ENCODE peak calls at places on chromosomes 13 and 19, in four cellular contexts. O is tibial nerve, A is HepG2, C is H1. X is an unnamed sample.

GRCh38 chr13:76828316-76828741 is 57.9 kb downstream of the KCTD12 start:
- DNase-seq in O (no peak), A (no peak), C (no peak), X (no peak)

GRCh38 chr13:87656311-87656710 is 14.9 kb upstream of the SLITRK5 start:
- DNase-seq in O (no peak), A (no peak), C (no peak), X (no peak)

GRCh38 chr19:47049307-47049700 is 880 bp upstream of the TMEM160 start:
- DNase-seq in O (no peak), A (no peak), C (no peak), X (no peak)

GRCh38 chr13:109517516-109517915 is 268.9 kb downstream of the IRS2 start:
- DNase-seq in O (no peak), A (no peak), C (no peak), X (no peak)

GRCh38 chr19:8065489-8066261 is 13.1 kb downstream of the CCL25 start:
- DNase-seq in O (no peak), A (no peak), C (no peak), X (no peak)

GRCh38 chr13:50801087-50801931 is 42.2 kb downstream of the DLEU7 start:
- DNase-seq in O (no peak), A (peak; percentile 57), C (peak; percentile 77), X (peak; percentile 24)

GRCh38 chr19:1247747-1248453 is 483 bp upstream of the MIDN start:
- DNase-seq in O (no peak), A (peak; percentile 46), C (peak; percentile 91), X (peak; percentile 77)

GRCh38 chr13:47639716-47640447 is 361.2 kb downstream of the SUCLA2 start:
- DNase-seq in O (no peak), A (no peak), C (no peak), X (no peak)

GRCh38 chr13:109162248-109163051 is 533.0 kb downstream of the MYO16 start:
- DNase-seq in O (no peak), A (no peak), C (no peak), X (no peak)

GRCh38 chr13:114319441-114319871 is 5.2 kb downstream of the CHAMP1 start:
- DNase-seq in O (no peak), A (no peak), C (no peak), X (no peak)

GRCh38 chr13:53338760-53339159 is 310.1 kb downstream of the OLFM4 start:
- DNase-seq in O (no peak), A (no peak), C (no peak), X (no peak)

GRCh38 chr19:24054044-24054935 is 32.7 kb upstream of the ZNF254 start:
- DNase-seq in O (no peak), A (peak; percentile 66), C (no peak), X (no peak)

GRCh38 chr13:50140742-50141659 is 125.8 kb downstream of the KCNRG start:
- DNase-seq in O (no peak), A (no peak), C (no peak), X (no peak)

GRCh38 chr19:39130337-39131254 is 5.0 kb downstream of the PAK4 start:
- DNase-seq in O (no peak), A (no peak), C (no peak), X (no peak)

GRCh38 chr13:44575035-44575434 is 1.1 kb downstream of the TSC22D1 start:
- DNase-seq in O (no peak), A (no peak), C (no peak), X (no peak)

GRCh38 chr13:113448545-113448884 is 4.8 kb downstream of the ADPRHL1 start:
- DNase-seq in O (no peak), A (peak; percentile 29), C (no peak), X (no peak)

GRCh38 chr13:110920038-110920437 is 5.2 kb upstream of the ANKRD10 start:
- DNase-seq in O (no peak), A (no peak), C (no peak), X (no peak)

GRCh38 chr19:46303702-46304397 is 7.0 kb downstream of the HIF3A start:
- DNase-seq in O (no peak), A (no peak), C (peak; percentile 99), X (peak; percentile 82)

GRCh38 chr13:65913173-65913572 is 1317.0 kb downstream of the PCDH9 start:
- DNase-seq in O (no peak), A (no peak), C (no peak), X (no peak)

GRCh38 chr13:50592412-50593145 is 250.9 kb downstream of the DLEU7 start:
- DNase-seq in O (no peak), A (no peak), C (no peak), X (no peak)

GRCh38 chr13:41411536-41411935 is 45.8 kb upstream of the RGCC start:
- DNase-seq in O (no peak), A (peak; percentile 62), C (no peak), X (no peak)

GRCh38 chr19:19447536-19448237 is 42.2 kb downstream of the GATAD2A start:
- DNase-seq in O (no peak), A (no peak), C (no peak), X (no peak)

GRCh38 chr19:18287836-18288772 is 6.7 kb upstream of the JUND start:
- DNase-seq in O (no peak), A (no peak), C (peak; percentile 86), X (peak; percentile 50)

GRCh38 chr19:48363500-48363809 is 285 bp downstream of the TMEM143 start:
- DNase-seq in O (no peak), A (no peak), C (no peak), X (no peak)

GRCh38 chr13:29165840-29166239 is 345.7 kb downstream of the MTUS2 start:
- DNase-seq in O (no peak), A (no peak), C (no peak), X (no peak)

GRCh38 chr13:29457299-29457698 is 138.2 kb downstream of the SLC7A1 start:
- DNase-seq in O (no peak), A (no peak), C (no peak), X (no peak)

GRCh38 chr19:52524086-52524485 is 3.4 kb upstream of the ZNF808 start:
- DNase-seq in O (no peak), A (no peak), C (no peak), X (no peak)

GRCh38 chr19:8655340-8655709 is 24.9 kb downstream of the NFILZ start:
- DNase-seq in O (no peak), A (no peak), C (no peak), X (no peak)

GRCh38 chr19:47032171-47032811 is 12.7 kb downstream of the NPAS1 start:
- DNase-seq in O (no peak), A (no peak), C (peak; percentile 90), X (no peak)

GRCh38 chr19:15398501-15399233 is 19.1 kb upstream of the AKAP8 start:
- DNase-seq in O (no peak), A (no peak), C (no peak), X (no peak)

GRCh38 chr13:48429886-48430285 is 17.0 kb upstream of the LPAR6 start:
- DNase-seq in O (no peak), A (no peak), C (no peak), X (no peak)

DNA sequence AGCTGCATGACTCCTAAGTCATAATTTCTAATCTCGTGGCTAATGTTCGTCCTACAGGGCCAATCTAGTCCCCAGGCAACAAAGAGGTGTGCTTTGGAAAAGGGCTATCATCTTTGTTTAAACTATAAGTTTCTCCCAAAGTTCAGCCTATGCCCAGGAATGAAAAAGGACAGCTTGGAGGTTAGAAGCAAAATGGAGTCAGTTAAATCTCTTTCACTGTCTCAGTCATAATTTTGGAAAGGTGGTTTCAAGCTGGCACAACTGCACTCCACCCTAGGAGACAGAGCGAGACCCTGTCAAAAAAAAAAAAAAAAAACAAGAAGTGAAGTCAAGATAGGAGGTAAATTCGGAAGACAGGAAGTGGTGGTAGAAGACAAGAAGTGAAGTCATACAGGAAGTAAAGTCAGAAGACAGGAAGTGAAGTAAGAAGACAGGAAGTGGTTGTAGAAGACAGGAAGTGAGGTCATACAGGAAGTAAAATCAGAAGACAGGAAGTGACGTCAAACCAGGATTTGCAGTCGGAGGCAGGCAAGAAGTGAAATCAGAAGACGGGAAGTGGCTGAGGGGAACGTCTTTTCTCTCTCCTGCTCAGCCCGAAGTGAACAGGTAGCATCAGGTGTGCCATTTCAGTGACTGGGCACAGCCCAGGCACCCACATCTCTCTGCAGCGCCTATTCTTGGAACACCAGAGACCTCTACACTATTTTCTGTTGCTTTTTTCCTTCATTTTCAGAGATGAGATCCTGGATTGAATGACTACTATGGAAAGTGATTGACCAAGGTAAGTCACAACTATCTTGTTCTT is 32.2 kb downstream of the GP6 start:
- DNase-seq in O (no peak), A (peak; percentile 12), C (no peak), X (no peak)
- TF ChIP-seq POLR2A in O (no peak), A (no peak), C (no peak), X (no peak)

DNA sequence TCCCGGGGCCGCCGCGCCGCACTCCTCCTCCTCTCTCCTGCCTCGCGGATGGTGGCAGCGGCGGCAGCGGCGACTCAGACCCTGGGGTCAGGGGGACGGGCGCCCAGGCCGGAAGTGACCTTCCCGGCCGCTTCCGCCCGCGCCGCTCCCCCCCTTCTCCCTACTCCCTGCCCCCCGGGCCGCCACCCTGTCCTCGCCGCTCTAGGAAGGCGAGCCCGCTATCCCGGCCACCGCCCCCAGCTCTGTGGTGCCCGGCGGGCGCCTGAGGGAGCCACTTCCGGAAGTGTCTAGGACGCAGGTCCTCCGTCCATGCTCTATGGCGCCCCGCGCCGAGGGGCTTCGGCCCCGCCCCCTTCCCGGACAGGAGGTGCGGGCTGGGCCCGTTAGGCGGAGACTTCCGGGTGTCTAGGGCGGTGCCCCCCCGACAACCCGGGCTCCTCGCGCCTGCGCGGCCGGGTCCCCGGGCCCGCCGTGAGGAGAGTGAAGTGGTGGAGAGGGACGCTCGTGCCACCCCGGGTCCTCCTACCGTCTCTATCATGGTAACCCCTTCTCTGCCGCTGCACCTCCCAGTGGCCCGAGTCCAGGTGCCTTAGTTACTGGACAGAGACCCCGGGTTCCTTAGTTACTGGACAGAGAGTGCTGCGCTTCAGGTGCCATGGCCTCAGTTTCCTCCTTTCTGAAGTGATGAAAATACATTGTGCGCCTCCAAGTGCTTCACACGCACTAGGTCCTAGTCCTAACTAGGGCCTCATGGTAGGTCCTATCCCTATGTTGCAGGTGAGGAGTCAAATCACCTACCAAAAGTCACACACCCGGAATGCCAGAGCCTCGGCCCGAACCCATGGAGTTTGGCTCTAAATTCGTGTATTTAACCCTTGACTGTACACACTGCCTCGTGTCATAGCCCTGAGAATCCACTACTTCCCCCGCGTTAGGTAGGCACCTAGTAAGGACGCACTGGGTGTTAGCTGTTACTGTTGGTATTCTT is at the start of gene ZNF787:
- DNase-seq in O (peak; percentile 96), A (peak; percentile 96), C (peak; percentile 99), X (peak; percentile 99)
- TF ChIP-seq EP300 in O (peak; percentile 85), A (no peak), C (no peak), X (peak; percentile 57)

DNA sequence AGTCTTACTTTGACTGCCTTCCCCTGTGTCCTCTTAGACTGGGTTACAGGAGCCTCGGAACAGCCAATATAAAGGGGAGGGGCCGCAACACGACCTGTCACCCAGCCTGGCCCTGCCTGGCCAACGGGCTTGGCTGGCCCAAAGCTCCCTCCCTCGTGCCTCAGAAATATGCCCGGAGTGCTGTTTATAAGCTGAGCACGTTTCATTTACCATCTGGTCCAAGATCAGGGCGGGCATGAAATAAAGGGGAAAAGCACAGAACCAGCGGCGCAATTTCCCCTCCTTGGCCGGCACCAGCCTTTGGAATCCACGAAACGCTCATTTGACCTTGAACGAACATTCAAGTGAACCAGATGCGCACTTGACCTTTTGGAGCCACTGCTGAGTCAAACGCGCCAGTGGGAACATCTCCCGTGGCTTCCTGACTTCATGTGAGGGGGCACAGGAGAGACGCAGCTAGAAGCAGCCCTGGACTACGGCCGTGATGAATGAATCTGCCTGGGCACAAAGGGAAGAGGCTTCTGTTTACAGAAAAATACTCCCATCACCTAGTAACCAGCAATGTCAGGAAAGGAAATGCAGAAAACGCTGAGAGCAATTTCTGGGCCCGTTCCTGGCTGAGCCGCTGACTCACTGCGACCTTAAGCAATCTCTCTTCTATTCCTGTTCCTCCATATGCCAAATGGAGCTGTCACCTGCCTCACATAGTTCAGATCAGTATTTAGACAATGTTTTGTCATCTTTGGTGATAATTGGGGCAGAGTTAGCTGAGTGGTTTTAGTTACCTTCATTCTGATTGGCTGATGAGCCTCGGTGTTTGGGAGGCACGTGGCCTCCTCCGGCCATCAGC is 53.3 kb downstream of the RFX2 start:
- DNase-seq in O (no peak), A (peak; percentile 77), C (no peak), X (peak; percentile 82)
- TF ChIP-seq POLR2A in O (no peak), A (no peak), C (no peak), X (peak; percentile 79)

GRCh38 chr19:13012690-13013608 is 17.7 kb downstream of the NFIX start:
- DNase-seq in O (peak; percentile 65), A (peak; percentile 52), C (no peak), X (peak; percentile 80)
- TF ChIP-seq EP300 in O (peak; percentile 79), A (no peak), C (no peak), X (no peak)

X was measured in ovary.